ENCODE peak calls at places on chromosomes 5 and 9, in eight cellular contexts. E is lower leg skin, P is amniotic stem cell, F is GM04504, C is HTR-8/SVneo, Q is ascending aorta, Y is NCI-H1436, I is A549. Z is an unnamed sample.

GRCh38 chr5:18745988-18746615 is 1111.8 kb downstream of the TAF11L14 start:
- DNase-seq in Y (peak), C (peak), E (no peak), F (no peak), Q (no peak), P (no peak), I (peak), Z (no peak)

GRCh38 chr5:143147918-143148317 is 255.6 kb downstream of the NR3C1 start:
- DNase-seq in C (peak), Q (no peak), P (no peak), Y (no peak), I (no peak), F (peak), E (no peak), Z (no peak)

GRCh38 chr5:10091701-10092100 is 158.0 kb downstream of the ATPSCKMT start:
- DNase-seq in F (no peak), Y (no peak), Q (no peak), P (no peak), C (no peak), I (no peak), E (no peak), Z (no peak)

GRCh38 chr5:57524661-57525060 is 42.0 kb upstream of the ACTBL2 start:
- DNase-seq in E (no peak), Y (no peak), F (no peak), P (no peak), I (no peak), C (no peak), Q (no peak), Z (no peak)

GRCh38 chr9:90099262-90099982 is 494.6 kb downstream of the GADD45G start:
- DNase-seq in Q (no peak), Y (peak), I (peak), F (no peak), E (no peak), P (no peak), C (no peak), Z (no peak)

GRCh38 chr5:55597014-55597981 is 62.5 kb upstream of the PLPP1 start:
- DNase-seq in I (peak), C (peak), Y (no peak), P (peak), F (peak), E (peak), Q (peak), Z (peak)

GRCh38 chr9:5492965-5493364 is 17.4 kb upstream of the PDCD1LG2 start:
- DNase-seq in E (no peak), C (no peak), I (peak), P (no peak), Y (no peak), F (no peak), Q (no peak), Z (no peak)

GRCh38 chr5:134590992-134591659 is 41.5 kb downstream of the SAR1B start:
- DNase-seq in Q (no peak), C (no peak), P (no peak), E (peak), Y (no peak), F (no peak), I (no peak), Z (no peak)

Z was measured in HFF-Myc.